ENCODE peak calls at places on chromosomes 13 and 19, in eight cellular contexts. T is colonic mucosa, M is lower lobe of right lung, J is epithelial cell of esophagus, G is GM12878, D is small intestine, S is left lung, A is cardiac muscle cell. F is an unnamed sample.

GRCh38 chr13:59842507-59842906 is 321.2 kb downstream of the DIAPH3 start:
- DNase-seq in T (no peak), M (no peak), J (peak), G (no peak), D (no peak), S (no peak), A (no peak), F (no peak)

GRCh38 chr19:39316627-39317321 is 3.9 kb downstream of the LRFN1 start:
- DNase-seq in T (no peak), M (no peak), J (no peak), G (no peak), D (no peak), S (no peak), A (no peak), F (no peak)

GRCh38 chr19:7349231-7349591 is 474 bp downstream of the ARHGEF18 start:
- DNase-seq in T (no peak), M (no peak), J (no peak), G (no peak), D (no peak), S (no peak), A (no peak), F (no peak)

GRCh38 chr13:93559718-93560117 is 333.1 kb downstream of the GPC6 start:
- DNase-seq in T (no peak), M (no peak), J (peak), G (no peak), D (no peak), S (no peak), A (no peak), F (no peak)

GRCh38 chr19:49506575-49507105 is 5.8 kb upstream of the FCGRT start:
- DNase-seq in T (peak), M (peak), J (peak), G (no peak), D (peak), S (no peak), A (peak), F (peak)

GRCh38 chr13:37797606-37798005 is 72.0 kb downstream of the TRPC4 start:
- DNase-seq in T (no peak), M (no peak), J (no peak), G (no peak), D (no peak), S (no peak), A (no peak), F (no peak)

GRCh38 chr13:23735329-23735728 is 153.9 kb downstream of the MIPEP start:
- DNase-seq in T (no peak), M (no peak), J (no peak), G (no peak), D (no peak), S (no peak), A (peak), F (no peak)

GRCh38 chr19:19488041-19488874 is 27.1 kb downstream of the TSSK6 start:
- DNase-seq in T (peak), M (no peak), J (no peak), G (no peak), D (peak), S (no peak), A (peak), F (no peak)

GRCh38 chr13:48741377-48741776 is 87.6 kb downstream of the CYSLTR2 start:
- DNase-seq in T (no peak), M (no peak), J (no peak), G (no peak), D (no peak), S (no peak), A (no peak), F (peak)

GRCh38 chr19:35107541-35107939 is 8.1 kb upstream of the FXYD3 start:
- DNase-seq in T (peak), M (no peak), J (peak), G (no peak), D (peak), S (no peak), A (no peak), F (no peak)

GRCh38 chr13:42892760-42893159 is 99.3 kb downstream of the EPSTI1 start:
- DNase-seq in T (no peak), M (no peak), J (peak), G (no peak), D (no peak), S (no peak), A (no peak), F (no peak)

GRCh38 chr19:5170329-5170745 is 170.3 kb downstream of the PTPRS start:
- DNase-seq in T (peak), M (peak), J (no peak), G (no peak), D (peak), S (no peak), A (no peak), F (no peak)

GRCh38 chr13:44429311-44429710 is 55.7 kb downstream of the SERP2 start:
- DNase-seq in T (no peak), M (no peak), J (no peak), G (no peak), D (no peak), S (no peak), A (no peak), F (no peak)

GRCh38 chr19:19461306-19461670 is 54.1 kb downstream of the TSSK6 start:
- DNase-seq in T (no peak), M (peak), J (no peak), G (no peak), D (no peak), S (no peak), A (no peak), F (no peak)

GRCh38 chr19:57026476-57026875 is 93.3 kb upstream of the USP29 start:
- DNase-seq in T (no peak), M (no peak), J (no peak), G (no peak), D (no peak), S (no peak), A (no peak), F (no peak)

GRCh38 chr13:28532226-28533048 is 37.5 kb upstream of the FLT1 start:
- DNase-seq in T (no peak), M (peak), J (no peak), G (no peak), D (peak), S (no peak), A (peak), F (no peak)

GRCh38 chr13:76927955-76928354 is 20.4 kb upstream of the ACOD1 start:
- DNase-seq in T (no peak), M (no peak), J (no peak), G (no peak), D (no peak), S (no peak), A (no peak), F (no peak)

GRCh38 chr13:95222733-95223018 is 78.6 kb downstream of the ABCC4 start:
- DNase-seq in T (no peak), M (no peak), J (no peak), G (no peak), D (no peak), S (no peak), A (no peak), F (no peak)

GRCh38 chr13:34555988-34556387 is 386.1 kb upstream of the NBEA start:
- DNase-seq in T (no peak), M (no peak), J (no peak), G (no peak), D (no peak), S (no peak), A (peak), F (no peak)

GRCh38 chr13:40922437-40923040 is 96.6 kb downstream of the ELF1 start:
- DNase-seq in T (peak), M (no peak), J (no peak), G (no peak), D (peak), S (no peak), A (no peak), F (no peak)

DNA sequence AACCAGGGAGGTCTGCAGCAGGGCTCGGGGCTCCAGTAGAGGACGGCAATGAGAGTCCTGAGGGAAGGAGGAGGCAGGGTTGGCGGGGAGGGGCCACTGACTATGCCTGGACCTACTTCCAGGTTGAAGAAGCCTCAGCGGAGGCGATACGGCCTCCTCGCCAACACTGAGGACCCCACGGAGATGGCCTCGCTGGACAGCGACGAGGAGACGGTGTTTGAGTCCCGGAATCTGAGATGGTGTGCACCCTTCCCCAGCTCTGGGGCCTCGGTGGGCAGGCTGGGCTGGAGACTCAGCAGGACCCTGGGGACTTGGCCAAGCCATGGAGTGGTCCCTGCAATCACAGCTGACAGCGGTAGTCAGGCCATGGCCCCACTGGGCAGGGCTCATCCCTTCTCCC is 1.7 kb downstream of the FAM174C start:
- DNase-seq in T (no peak), M (no peak), J (no peak), G (no peak), D (no peak), S (no peak), A (no peak), F (no peak)
- H3K4me3 ChIP-seq in T (no peak), M (no peak), J (no peak), G (peak), D (no peak), S (no peak), A (no peak), F (peak)

DNA sequence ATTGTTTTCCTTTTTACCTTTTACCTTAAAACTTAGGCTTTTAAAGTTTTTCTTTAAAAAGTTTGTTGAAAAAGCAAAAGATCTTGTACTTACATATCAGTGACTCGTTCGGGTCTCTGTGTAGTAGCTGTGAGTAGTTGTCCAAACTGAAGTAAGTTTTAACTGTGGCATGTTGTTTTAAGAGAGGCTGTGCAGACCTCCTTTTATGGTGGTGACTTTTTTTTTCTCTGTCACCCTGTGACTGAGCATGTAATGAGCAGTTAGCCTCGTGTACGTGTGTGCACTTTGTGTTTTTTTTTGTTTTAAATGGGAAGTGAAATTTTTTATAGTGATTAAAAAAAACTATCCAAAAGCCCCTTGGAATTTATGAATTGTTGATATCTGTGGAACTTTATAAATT is at the start of gene GPR183:
- DNase-seq in T (no peak), M (no peak), J (peak), G (no peak), D (peak), S (no peak), A (peak), F (no peak)
- H3K4me3 ChIP-seq in T (peak), M (peak), J (no peak), G (peak), D (peak), S (peak), A (peak), F (no peak)

DNA sequence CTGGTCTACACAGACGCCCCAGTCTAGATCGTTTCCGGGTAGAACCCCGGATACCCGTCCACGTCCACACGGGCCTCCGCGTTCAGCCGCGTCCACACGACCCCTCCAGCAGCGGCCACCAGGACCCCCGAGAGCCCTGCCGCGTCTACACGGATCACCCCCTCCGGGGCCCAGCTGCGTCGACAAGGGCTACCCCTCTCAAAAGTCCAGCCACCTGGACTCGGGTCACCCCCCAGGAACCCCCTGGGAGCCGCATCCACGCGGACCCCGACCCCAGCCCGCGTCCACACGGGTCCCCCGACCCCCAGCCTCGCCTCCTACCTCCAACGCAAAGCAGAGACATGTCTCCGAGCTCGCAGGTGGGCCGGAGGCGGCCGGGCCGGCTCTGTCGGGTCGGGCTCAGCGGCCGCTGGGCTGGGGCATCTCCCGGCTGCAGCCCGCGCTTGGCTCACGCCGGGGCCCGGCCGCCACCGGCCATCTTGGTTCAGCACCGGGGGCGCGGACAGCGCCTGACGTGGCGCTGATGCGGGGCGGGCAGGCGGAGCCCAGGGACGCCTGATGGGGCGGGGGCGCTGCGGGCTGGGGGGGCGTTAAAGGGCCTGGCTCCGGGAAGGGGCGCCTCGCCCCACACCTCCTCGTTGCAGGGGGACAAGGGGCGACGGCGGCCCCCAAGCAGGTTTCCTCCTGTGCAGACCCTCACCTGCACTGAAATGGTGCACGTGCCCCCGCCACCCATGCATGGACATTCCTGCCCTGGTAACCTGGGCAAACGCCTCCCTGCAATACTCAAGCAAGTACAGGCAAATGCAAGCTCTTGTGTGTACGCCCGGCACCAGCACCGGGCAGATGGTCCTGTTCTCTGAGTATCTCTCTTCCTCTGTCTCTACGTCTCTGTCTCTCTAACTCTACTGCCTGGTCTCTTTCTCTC is at the start of gene UNC13A:
- DNase-seq in T (peak), M (peak), J (peak), G (no peak), D (no peak), S (no peak), A (peak), F (peak)
- H3K4me3 ChIP-seq in T (no peak), M (peak), J (no peak), G (no peak), D (no peak), S (no peak), A (peak), F (peak)

DNA sequence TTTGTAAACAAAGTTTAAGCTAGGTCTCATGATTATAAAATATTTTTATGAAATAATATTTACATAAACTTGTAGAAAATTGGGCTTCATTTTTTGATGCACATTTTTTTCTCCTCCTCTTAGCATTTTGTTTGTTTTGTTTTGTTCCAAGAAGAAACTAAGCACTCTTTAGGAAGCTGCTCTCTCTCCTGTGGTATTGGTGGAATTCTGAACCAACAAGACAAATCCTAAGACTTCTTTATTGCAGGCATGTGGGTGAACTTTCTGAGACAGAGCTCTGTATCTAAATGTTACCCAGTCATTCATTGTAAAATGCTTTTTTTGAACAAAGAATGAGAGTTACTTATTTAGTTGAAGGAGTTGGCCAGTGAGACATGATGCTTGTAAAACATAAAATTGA is 39.3 kb downstream of the LMO7 start:
- DNase-seq in T (no peak), M (no peak), J (no peak), G (no peak), D (no peak), S (no peak), A (no peak), F (no peak)
- H3K4me3 ChIP-seq in T (no peak), M (no peak), J (no peak), G (no peak), D (no peak), S (no peak), A (no peak), F (no peak)